ENCODE peak calls at places on chromosome 15, in six cellular contexts. H, F, K, G, N and E are unnamed samples.

GRCh38 chr15:86077070-86077469 is 2.6 kb upstream of the AGBL1 start:
- DNase-seq in H (no peak), F (no peak), K (no peak), G (no peak), N (no peak), E (no peak)

GRCh38 chr15:74040115-74040850 is 42.1 kb downstream of the GOLGA6A start:
- DNase-seq in H (peak), F (no peak), K (no peak), G (no peak), N (no peak), E (no peak)

GRCh38 chr15:80550219-80550909 is 144.7 kb upstream of the ABHD17C start:
- DNase-seq in H (peak), F (no peak), K (no peak), G (no peak), N (no peak), E (no peak)

GRCh38 chr15:66964791-66965190 is 100.6 kb upstream of the SMAD3 start:
- DNase-seq in H (no peak), F (no peak), K (no peak), G (no peak), N (no peak), E (no peak)

GRCh38 chr15:41969851-41970431 is 2.4 kb downstream of the EHD4 start:
- DNase-seq in H (no peak), F (no peak), K (peak), G (no peak), N (no peak), E (no peak)

GRCh38 chr15:83108266-83109219 is 1.1 kb downstream of the TM6SF1 start:
- DNase-seq in H (no peak), F (peak), K (peak), G (no peak), N (peak), E (peak)

GRCh38 chr15:39830166-39830565 is 47.5 kb upstream of the FSIP1 start:
- DNase-seq in H (no peak), F (no peak), K (no peak), G (no peak), N (no peak), E (no peak)

GRCh38 chr15:55588070-55588817 is at the start of gene PYGO1:
- DNase-seq in H (peak), F (no peak), K (peak), G (no peak), N (no peak), E (peak)

GRCh38 chr15:51280838-51281237 is 57.6 kb downstream of the CYP19A1 start:
- DNase-seq in H (no peak), F (no peak), K (no peak), G (no peak), N (no peak), E (no peak)

GRCh38 chr15:99106417-99107220 is 1.7 kb downstream of the SYNM start:
- DNase-seq in H (no peak), F (no peak), K (no peak), G (no peak), N (no peak), E (no peak)